ENCODE peak calls at places on chromosomes 3 and 15, in four cellular contexts. I is stomach; S is fibroblast of lung; A is CD8-positive, alpha-beta T cell. L is an unnamed sample. For H3K27me3, the result is how much of the 10 kb centered on the place peaks cover.

GRCh38 chr15:31440754-31441298 is 114.2 kb downstream of the KLF13 start:
- DNase-seq in S (peak), I (peak), A (peak), L (no peak)

GRCh38 chr3:30945291-30945690 is 50.8 kb upstream of the GADL1 start:
- DNase-seq in A (no peak), I (no peak), S (no peak), L (no peak)

GRCh38 chr3:148737104-148737525 is 39.4 kb downstream of the AGTR1 start:
- DNase-seq in S (peak), I (no peak), A (no peak), L (no peak)

GRCh38 chr3:113219605-113220300 is 8.4 kb downstream of the BOC start:
- DNase-seq in S (no peak), A (no peak), I (no peak), L (no peak)

GRCh38 chr3:138686771-138687221 is 78.2 kb downstream of the FAIM start:
- DNase-seq in A (no peak), I (no peak), S (peak), L (no peak)

GRCh38 chr3:52198643-52199608 is 966 bp downstream of the ALAS1 start:
- DNase-seq in I (no peak), A (no peak), S (no peak), L (no peak)

GRCh38 chr3:3577823-3578222 is 221.4 kb upstream of the LRRN1 start:
- DNase-seq in A (no peak), S (no peak), I (no peak), L (no peak)

GRCh38 chr15:76312540-76313174 is 1.4 kb upstream of the ETFA start:
- DNase-seq in A (no peak), S (no peak), I (no peak), L (no peak)

GRCh38 chr3:118587847-118588246 is 446.8 kb downstream of the IGSF11 start:
- DNase-seq in A (no peak), S (no peak), I (no peak), L (no peak)

GRCh38 chr15:73908030-73908821 is 18.0 kb upstream of the LOXL1 start:
- DNase-seq in I (peak), S (peak), A (peak), L (no peak)

GRCh38 chr3:36866358-36866757 is 78.5 kb downstream of the TRANK1 start:
- DNase-seq in A (no peak), S (no peak), I (no peak), L (no peak)

GRCh38 chr15:74036271-74037170 is 42.0 kb downstream of the PML start:
- DNase-seq in A (no peak), I (peak), S (peak), L (no peak)

GRCh38 chr3:19866751-19867347 is 67.2 kb downstream of the EFHB start:
- DNase-seq in S (peak), A (no peak), I (peak), L (no peak)

GRCh38 chr15:90322531-90322930 is 29.6 kb upstream of the ZNF774 start:
- DNase-seq in A (no peak), S (no peak), I (no peak), L (peak)

GRCh38 chr3:32280262-32280910 is 41.9 kb downstream of the CMTM8 start:
- DNase-seq in A (no peak), S (no peak), I (no peak), L (no peak)

GRCh38 chr15:91099616-91100560 is at the start of gene SV2B:
- DNase-seq in I (peak), A (peak), S (peak), L (peak)

GRCh38 chr3:150348500-150348899 is 59.6 kb upstream of the TSC22D2 start:
- DNase-seq in S (peak), A (no peak), I (peak), L (no peak)

GRCh38 chr15:86879250-86880229 is 799.9 kb downstream of the AGBL1 start:
- DNase-seq in A (no peak), I (no peak), S (no peak), L (no peak)

GRCh38 chr15:50051811-50052419 is 67.1 kb downstream of the ATP8B4 start:
- DNase-seq in S (peak), I (no peak), A (no peak), L (no peak)

GRCh38 chr3:115146418-115147328 is at the start of gene ZBTB20:
- DNase-seq in A (peak), S (peak), I (peak), L (peak)

GRCh38 chr15:49877871-49878511 is 241.0 kb downstream of the ATP8B4 start:
- DNase-seq in I (no peak), A (no peak), S (peak), L (no peak)

GRCh38 chr15:92906563-92907081 is 6.5 kb downstream of the CHD2 start:
- DNase-seq in S (no peak), I (no peak), A (peak), L (no peak)

GRCh38 chr15:69160141-69160975 is at the start of gene GLCE:
- DNase-seq in I (peak), A (peak), S (peak), L (peak)
- TF ChIP-seq CTCF in I (no peak), A (no peak), S (no peak), L (no peak)

GRCh38 chr3:184240384-184241140 is 8.2 kb downstream of the ALG3 start:
- DNase-seq in I (no peak), S (peak), A (no peak), L (peak)
- H3K27ac ChIP-seq in I (no peak), S (no peak), A (no peak), L (no peak)

GRCh38 chr3:46884929-46885328 is 7.4 kb downstream of the PTH1R start:
- DNase-seq in A (no peak), I (no peak), S (no peak), L (no peak)
- H3K27me3 ChIP-seq in A (under half), I (under half), S (under half), L (under half)

DNA sequence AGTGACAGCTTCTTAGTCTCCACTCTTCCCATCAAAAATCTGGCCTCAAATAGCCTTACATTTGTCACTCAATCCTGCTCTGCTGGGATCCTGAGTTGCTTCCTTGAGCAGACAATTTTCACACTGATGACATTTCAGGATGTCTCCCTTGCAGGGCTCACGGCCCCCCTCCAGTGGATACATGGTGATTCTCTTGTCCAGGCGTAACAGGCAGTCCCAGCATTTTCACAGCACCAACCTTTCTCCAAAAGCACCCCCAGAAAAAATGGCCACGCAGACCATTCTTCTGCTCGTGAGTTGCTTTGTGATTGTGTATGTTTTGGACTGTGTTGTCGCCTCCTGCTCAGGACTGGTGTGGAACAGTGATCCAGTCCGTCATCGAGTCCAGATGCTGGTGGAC is 47.4 kb upstream of the WNT7A start:
- DNase-seq in A (no peak), I (no peak), S (no peak), L (no peak)
- TF ChIP-seq CTCF in A (no peak), I (no peak), S (no peak), L (no peak)